ENCODE peak calls at places on chromosomes 7 and 10, in six cellular contexts. S, G, T, L, P and B are unnamed samples. For H3K4me1, the result is how much of the 10 kb centered on the place peaks cover.

GRCh38 chr7:101927389-101928306 is 110.2 kb downstream of the CUX1 start:
- DNase-seq in S (no peak), G (no peak), T (no peak), L (no peak), P (no peak), B (no peak)

GRCh38 chr7:29854257-29854938 is 48.1 kb downstream of the WIPF3 start:
- DNase-seq in S (no peak), G (peak), T (peak), L (peak), P (peak), B (no peak)

GRCh38 chr7:112898432-112899290 is 108.5 kb upstream of the TMEM168 start:
- DNase-seq in S (peak), G (peak), T (peak), L (peak), P (peak), B (peak)

GRCh38 chr10:10911471-10911921 is 106.2 kb upstream of the CELF2 start:
- DNase-seq in S (peak), G (no peak), T (peak), L (peak), P (peak), B (peak)

GRCh38 chr7:148587076-148587475 is 3.5 kb upstream of the C7orf33 start:
- DNase-seq in S (no peak), G (no peak), T (no peak), L (no peak), P (no peak), B (no peak)

GRCh38 chr7:18667466-18667865 is 171.9 kb downstream of the HDAC9 start:
- DNase-seq in S (no peak), G (peak), T (peak), L (peak), P (peak), B (peak)

GRCh38 chr7:139153832-139154231 is 44.3 kb upstream of the ZC3HAV1 start:
- DNase-seq in S (no peak), G (no peak), T (peak), L (peak), P (peak), B (peak)

GRCh38 chr7:158816995-158817394 is 12.3 kb downstream of the ESYT2 start:
- DNase-seq in S (peak), G (no peak), T (peak), L (no peak), P (no peak), B (no peak)

GRCh38 chr10:61359452-61359851 is 93.7 kb downstream of the TMEM26 start:
- DNase-seq in S (no peak), G (no peak), T (no peak), L (no peak), P (no peak), B (no peak)

GRCh38 chr7:369476-369980 is 79.6 kb downstream of the FOXL3 start:
- DNase-seq in S (peak), G (no peak), T (peak), L (no peak), P (no peak), B (no peak)

GRCh38 chr7:36287371-36288241 is 102.1 kb upstream of the ANLN start:
- DNase-seq in S (peak), G (no peak), T (no peak), L (no peak), P (no peak), B (no peak)

GRCh38 chr10:43905502-43906236 is 257.0 kb upstream of the ZNF32 start:
- DNase-seq in S (no peak), G (no peak), T (no peak), L (peak), P (peak), B (peak)

GRCh38 chr7:134315679-134316538 is 821 bp downstream of the SLC35B4 start:
- DNase-seq in S (no peak), G (peak), T (peak), L (peak), P (peak), B (peak)

GRCh38 chr10:73577788-73578187 is 13.4 kb downstream of the USP54 start:
- DNase-seq in S (peak), G (no peak), T (peak), L (peak), P (peak), B (peak)

GRCh38 chr7:27187702-27188665 is 3.0 kb upstream of the HOXA11 start:
- DNase-seq in S (no peak), G (no peak), T (no peak), L (no peak), P (no peak), B (no peak)

DNA sequence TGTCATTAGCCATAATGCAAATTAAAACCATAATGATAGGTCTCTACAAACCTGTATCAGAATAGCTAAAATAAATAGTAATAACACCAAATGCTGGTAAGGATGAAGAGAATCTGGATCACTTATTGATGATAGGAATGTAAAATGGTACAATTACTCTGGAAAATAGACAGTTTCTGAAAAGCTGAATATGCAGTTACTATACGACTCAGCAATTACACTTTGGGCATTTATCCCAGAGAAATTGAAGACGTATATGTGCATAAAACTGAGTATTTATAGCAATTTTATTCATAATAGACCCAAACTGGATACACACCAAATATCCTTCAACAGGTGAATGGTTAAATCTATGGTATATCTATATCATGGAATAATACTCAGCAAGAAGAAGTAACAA is 7.9 kb downstream of the RPA3 start:
- DNase-seq in S (no peak), G (no peak), T (no peak), L (no peak), P (no peak), B (no peak)
- H3K4me1 ChIP-seq in S (under half), G (under half), T (under half), L (under half), P (under half), B (under half)

DNA sequence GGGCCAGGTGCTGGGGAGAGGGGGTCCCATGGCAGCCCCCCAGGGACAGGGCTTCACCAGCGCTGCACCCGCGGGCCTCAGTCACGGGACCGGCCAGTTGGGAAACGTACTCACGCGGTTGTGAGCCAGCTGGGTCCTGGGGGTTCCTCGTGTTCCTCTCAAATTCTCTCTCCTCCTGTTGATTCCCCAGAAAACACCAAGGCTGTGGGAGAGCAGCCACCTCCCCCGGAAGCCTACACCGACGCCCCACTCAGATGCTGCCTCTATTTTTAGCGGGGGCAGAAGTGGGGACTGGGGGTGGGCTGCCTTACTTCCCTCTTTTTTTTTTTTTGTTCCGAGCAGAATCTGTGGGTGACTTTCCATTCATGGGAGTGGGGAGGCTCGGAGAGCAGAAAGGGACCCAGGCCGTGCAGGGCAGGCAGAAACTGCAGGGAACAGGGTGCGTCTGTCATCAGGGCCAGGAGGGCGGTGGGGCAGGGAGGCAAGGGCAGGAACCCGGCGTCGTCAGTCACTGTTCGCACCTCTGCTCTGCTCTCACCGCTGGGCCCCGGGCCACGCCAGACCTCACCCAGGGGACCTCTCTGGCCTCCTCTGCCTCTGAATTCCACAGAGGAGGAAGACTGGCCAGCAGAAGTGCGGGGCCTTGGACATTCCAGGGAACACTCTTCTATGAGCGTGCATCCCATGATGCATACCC is 63.1 kb downstream of the CARD11 start:
- DNase-seq in S (no peak), G (no peak), T (no peak), L (no peak), P (no peak), B (no peak)
- H3K9ac ChIP-seq in S (no peak), G (no peak), T (no peak), L (no peak), P (no peak), B (no peak)

GRCh38 chr10:451021-451471 is 238.4 kb downstream of the DIP2C start:
- DNase-seq in S (no peak), G (no peak), T (peak), L (peak), P (peak), B (no peak)
- H3K4me1 ChIP-seq in S (under half), G (under half), T (under half), L (under half), P (under half), B (under half)

GRCh38 chr10:132192991-132193670 is 6.4 kb downstream of the DPYSL4 start:
- DNase-seq in S (no peak), G (no peak), T (no peak), L (no peak), P (no peak), B (no peak)
- H3K9ac ChIP-seq in S (no peak), G (no peak), T (no peak), L (no peak), P (no peak), B (no peak)

GRCh38 chr10:86964847-86965190 is 3.5 kb upstream of the ADIRF start:
- DNase-seq in S (no peak), G (no peak), T (no peak), L (no peak), P (no peak), B (no peak)
- H3K4me1 ChIP-seq in S (under half), G (under half), T (half or more), L (under half), P (under half), B (under half)

GRCh38 chr7:130150587-130150986 is 54.6 kb downstream of the TMEM209 start:
- DNase-seq in S (no peak), G (no peak), T (no peak), L (no peak), P (no peak), B (no peak)
- H3K9ac ChIP-seq in S (no peak), G (no peak), T (no peak), L (no peak), P (no peak), B (no peak)

DNA sequence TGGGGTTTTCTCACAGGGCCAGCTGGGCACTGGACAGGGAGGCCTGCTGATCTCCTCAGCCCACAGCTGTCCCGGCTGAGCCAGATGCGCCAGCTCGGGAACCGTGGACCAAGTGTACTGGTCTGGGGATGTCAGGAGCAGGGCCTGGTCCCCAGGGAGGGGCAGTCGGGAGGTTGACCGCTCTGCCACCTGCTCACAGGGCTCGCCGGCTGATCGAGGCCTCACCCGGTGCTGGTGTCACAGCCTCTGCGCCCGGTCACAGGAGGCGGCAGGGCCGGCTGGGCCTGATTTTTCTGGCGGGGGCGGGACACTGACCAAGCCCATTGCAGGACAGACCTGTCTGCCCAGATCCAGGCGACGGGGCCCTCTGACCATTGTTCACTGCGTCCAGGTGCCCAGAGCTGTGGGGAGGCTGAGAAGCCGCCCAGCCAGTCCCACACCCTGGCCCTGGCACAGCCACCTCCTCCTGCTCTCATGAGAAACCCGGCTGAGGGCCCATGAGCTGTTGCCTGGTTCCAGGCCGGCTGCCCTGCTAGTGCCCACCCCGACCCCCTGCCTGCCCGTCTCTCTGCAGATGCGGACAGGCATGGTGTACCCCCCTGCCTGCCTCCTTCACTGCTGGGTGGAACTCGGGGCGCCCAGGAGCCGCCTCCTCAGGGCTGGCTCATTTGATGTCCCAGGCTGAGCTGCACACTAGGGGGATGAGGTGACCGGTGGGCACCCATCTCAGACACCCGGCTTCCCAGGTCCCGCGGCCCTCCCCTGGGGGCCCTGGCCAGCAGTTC is 3.0 kb upstream of the TMEM184A start:
- DNase-seq in S (no peak), G (no peak), T (no peak), L (no peak), P (no peak), B (no peak)
- H3K4me1 ChIP-seq in S (under half), G (under half), T (under half), L (under half), P (under half), B (under half)

GRCh38 chr7:64308019-64308275 is 5.8 kb upstream of the ZNF736 start:
- DNase-seq in S (no peak), G (no peak), T (no peak), L (no peak), P (no peak), B (no peak)

GRCh38 chr7:64310426-64310825 is 3.3 kb upstream of the ZNF736 start:
- DNase-seq in S (no peak), G (no peak), T (no peak), L (no peak), P (no peak), B (no peak)

GRCh38 chr7:64312826-64313225 is 935 bp upstream of the ZNF736 start:
- DNase-seq in S (no peak), G (no peak), T (no peak), L (no peak), P (no peak), B (no peak)

DNA sequence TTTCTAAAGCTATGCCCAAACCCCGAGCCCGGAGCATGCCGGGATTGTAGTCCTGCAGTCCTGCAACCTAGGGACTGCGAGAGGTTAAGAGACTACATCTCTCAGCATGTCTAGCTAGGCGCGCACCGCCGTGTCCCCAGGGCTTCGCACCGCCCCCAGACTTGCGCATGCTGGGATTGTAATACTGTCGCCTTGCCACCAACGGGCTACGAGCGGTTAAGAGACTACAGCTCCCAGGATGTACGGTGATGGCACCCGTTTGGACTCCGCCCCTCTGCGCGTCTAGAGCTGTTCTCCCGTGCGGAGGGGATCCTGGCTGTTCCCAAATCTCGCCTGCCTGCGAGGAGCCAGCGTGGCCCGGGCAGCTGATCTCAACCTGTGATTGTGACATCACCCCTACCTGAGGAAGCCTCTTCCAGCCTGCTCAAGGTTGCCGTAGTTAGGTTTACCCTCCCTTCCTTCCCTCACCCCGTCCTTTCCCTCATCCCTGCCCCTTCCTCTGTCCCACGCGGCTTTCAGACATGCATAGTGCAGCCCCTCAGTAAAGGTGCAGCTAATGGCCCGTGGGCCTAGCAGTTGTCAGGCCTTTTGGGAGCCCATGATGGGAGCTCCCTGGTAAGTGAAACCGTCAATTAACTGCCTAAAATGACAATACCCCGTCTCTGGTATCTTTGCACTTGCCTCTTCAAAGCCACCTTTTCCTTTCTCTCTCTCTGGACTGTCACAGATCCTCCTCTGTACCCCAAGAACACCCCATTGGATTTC is 6.3 kb upstream of the ZNF736 start:
- DNase-seq in S (peak), G (peak), T (peak), L (peak), P (peak), B (peak)
- H3K9ac ChIP-seq in S (peak), G (peak), T (no peak), L (peak), P (peak), B (peak)

GRCh38 chr7:131008840-131009651 is 275.0 kb upstream of the KLF14 start:
- DNase-seq in S (no peak), G (no peak), T (no peak), L (peak), P (peak), B (peak)
- H3K4me1 ChIP-seq in S (under half), G (under half), T (under half), L (under half), P (under half), B (half or more)

GRCh38 chr10:103277713-103278299 is 868 bp downstream of the INA start:
- DNase-seq in S (no peak), G (no peak), T (no peak), L (no peak), P (no peak), B (no peak)
- H3K9ac ChIP-seq in S (no peak), G (peak), T (no peak), L (no peak), P (no peak), B (no peak)